ENCODE peak calls at places on chromosomes 11 and 22, in seven cellular contexts. H is coronary artery, P is thoracic aorta, T is adrenal gland, S is left ventricle myocardium inferior, V is HCT116, E is mammary epithelial cell. J is an unnamed sample.

GRCh38 chr11:77372736-77373135 is 71.2 kb upstream of the GDPD4 start:
- DNase-seq in H (no peak), P (no peak), T (no peak), S (no peak), V (no peak), E (no peak), J (no peak)

GRCh38 chr11:15976433-15977045 is 379.8 kb downstream of the SOX6 start:
- DNase-seq in H (no peak), P (no peak), T (no peak), S (no peak), V (no peak), E (peak; percentile 68), J (peak; percentile 65)

GRCh38 chr11:128346808-128347207 is 240.6 kb downstream of the ETS1 start:
- DNase-seq in H (no peak), P (no peak), T (no peak), S (no peak), V (no peak), E (peak; percentile 80), J (peak; percentile 80)

GRCh38 chr22:29748248-29748893 is 18.4 kb downstream of the ZMAT5 start:
- DNase-seq in H (no peak), P (no peak), T (no peak), S (no peak), V (no peak), E (no peak), J (no peak)

GRCh38 chr11:123218451-123218850 is 23.4 kb upstream of the CLMP start:
- DNase-seq in H (no peak), P (no peak), T (peak; percentile 21), S (no peak), V (no peak), E (no peak), J (peak; percentile 44)

GRCh38 chr11:122879785-122880184 is 2.8 kb upstream of the JHY start:
- DNase-seq in H (no peak), P (no peak), T (no peak), S (no peak), V (no peak), E (no peak), J (no peak)

GRCh38 chr22:49957826-49958461 is 2.6 kb upstream of the PIM3 start:
- DNase-seq in H (no peak), P (no peak), T (no peak), S (peak; percentile 15), V (no peak), E (no peak), J (no peak)

GRCh38 chr11:3916962-3917361 is 61.5 kb downstream of the STIM1 start:
- DNase-seq in H (no peak), P (no peak), T (no peak), S (no peak), V (no peak), E (peak; percentile 83), J (no peak)

GRCh38 chr22:36453266-36453607 is 28.2 kb downstream of the TXN2 start:
- DNase-seq in H (no peak), P (no peak), T (no peak), S (no peak), V (no peak), E (no peak), J (no peak)

GRCh38 chr22:28441720-28442263 is 237.8 kb downstream of the TTC28 start:
- DNase-seq in H (no peak), P (no peak), T (peak; percentile 5), S (no peak), V (no peak), E (no peak), J (peak; percentile 22)

GRCh38 chr11:99366476-99366992 is 345.8 kb downstream of the CNTN5 start:
- DNase-seq in H (no peak), P (no peak), T (no peak), S (no peak), V (no peak), E (no peak), J (no peak)

GRCh38 chr11:120112174-120112796 is 25.6 kb downstream of the TRIM29 start:
- DNase-seq in H (no peak), P (no peak), T (no peak), S (no peak), V (no peak), E (no peak), J (no peak)

GRCh38 chr22:41762980-41763779 is 37.3 kb upstream of the CCDC134 start:
- DNase-seq in H (no peak), P (no peak), T (peak; percentile 20), S (no peak), V (peak; percentile 28), E (peak; percentile 63), J (peak; percentile 21)

GRCh38 chr22:41286639-41287091 is 678 bp upstream of the RANGAP1 start:
- DNase-seq in H (no peak), P (no peak), T (peak; percentile 61), S (no peak), V (no peak), E (no peak), J (no peak)

GRCh38 chr11:59115556-59115955 is 8.5 kb downstream of the FAM111B start:
- DNase-seq in H (no peak), P (no peak), T (no peak), S (no peak), V (no peak), E (no peak), J (no peak)

GRCh38 chr11:3137486-3138177 is 27.5 kb downstream of the OSBPL5 start:
- DNase-seq in H (no peak), P (no peak), T (no peak), S (peak; percentile 5), V (no peak), E (no peak), J (no peak)

GRCh38 chr22:50696251-50696798 is 23.7 kb downstream of the SHANK3 start:
- DNase-seq in H (no peak), P (no peak), T (no peak), S (peak; percentile 12), V (no peak), E (peak; percentile 21), J (no peak)

GRCh38 chr11:33015621-33016551 is at the start of gene DEPDC7:
- DNase-seq in H (peak; percentile 78), P (peak; percentile 40), T (peak; percentile 82), S (peak; percentile 84), V (peak; percentile 75), E (peak; percentile 78), J (peak; percentile 91)

GRCh38 chr11:114275295-114275694 is 20.9 kb upstream of the NNMT start:
- DNase-seq in H (peak; percentile 71), P (no peak), T (no peak), S (peak; percentile 67), V (no peak), E (no peak), J (no peak)

GRCh38 chr11:33690290-33691050 is 10.2 kb downstream of the C11orf91 start:
- DNase-seq in H (peak; percentile 86), P (peak; percentile 78), T (peak; percentile 41), S (peak; percentile 68), V (peak; percentile 81), E (peak; percentile 99), J (peak; percentile 94)

GRCh38 chr11:100965346-100965745 is 164.3 kb downstream of the PGR start:
- DNase-seq in H (no peak), P (no peak), T (no peak), S (no peak), V (no peak), E (no peak), J (no peak)

GRCh38 chr11:58561394-58562102 is 14.1 kb downstream of the LPXN start:
- DNase-seq in H (no peak), P (no peak), T (no peak), S (no peak), V (no peak), E (no peak), J (no peak)

GRCh38 chr11:61290905-61291690 is 4.0 kb downstream of the VWCE start:
- DNase-seq in H (no peak), P (no peak), T (no peak), S (no peak), V (no peak), E (no peak), J (no peak)

GRCh38 chr22:28402539-28402938 is 277.1 kb downstream of the TTC28 start:
- DNase-seq in H (no peak), P (no peak), T (no peak), S (no peak), V (no peak), E (no peak), J (no peak)

GRCh38 chr22:41966607-41967240 is 2.5 kb upstream of the SEPTIN3 start:
- DNase-seq in H (no peak), P (no peak), T (peak; percentile 91), S (no peak), V (peak; percentile 48), E (peak; percentile 87), J (peak; percentile 95)

GRCh38 chr22:48943567-48944432 is 883.9 kb downstream of the BRD1 start:
- DNase-seq in H (peak; percentile 64), P (no peak), T (peak; percentile 7), S (no peak), V (no peak), E (no peak), J (no peak)

GRCh38 chr11:39745401-39745800 is 1714.1 kb downstream of the LRRC4C start:
- DNase-seq in H (no peak), P (no peak), T (no peak), S (no peak), V (no peak), E (peak; percentile 61), J (no peak)
- TF ChIP-seq CTCF in H (no peak), P (no peak), T (no peak), S (no peak), V (no peak), E (no peak), J (no peak)

GRCh38 chr22:22556578-22556977 is 2.5 kb downstream of the PRAME start:
- DNase-seq in H (no peak), P (no peak), T (no peak), S (no peak), V (no peak), E (no peak), J (no peak)
- H3K4me3 ChIP-seq in H (no peak overlapping the region), P (no peak overlapping the region), T (no peak overlapping the region), S (no peak overlapping the region), V (no peak overlapping the region), E (no peak overlapping the region), J (no peak overlapping the region)

DNA sequence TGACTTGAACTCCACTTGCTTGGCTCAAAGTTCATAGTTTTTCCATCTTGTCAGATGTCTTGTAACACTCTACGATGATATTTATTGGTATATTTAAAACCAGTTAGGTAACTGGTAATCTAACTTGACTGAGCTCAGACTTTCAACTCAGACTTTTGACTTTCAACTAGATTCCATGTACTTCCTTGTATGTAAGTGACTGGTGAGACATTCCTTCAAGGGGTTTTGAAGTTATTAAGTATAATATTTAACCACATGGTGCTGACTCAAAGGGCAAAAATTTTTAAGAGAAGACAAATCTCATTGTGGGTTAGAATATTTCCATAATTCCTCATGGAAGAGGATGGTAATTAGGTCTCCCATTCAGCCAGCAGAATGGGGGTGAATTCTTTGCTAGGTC is 631.3 kb upstream of the ANO5 start:
- DNase-seq in H (no peak), P (no peak), T (no peak), S (no peak), V (no peak), E (peak; percentile 64), J (no peak)
- TF ChIP-seq CTCF in H (no peak), P (no peak), T (no peak), S (no peak), V (no peak), E (no peak), J (no peak)

GRCh38 chr22:26479043-26479791 is 4.4 kb downstream of the HPS4 start:
- DNase-seq in H (no peak), P (no peak), T (no peak), S (no peak), V (no peak), E (no peak), J (no peak)
- H3K4me3 ChIP-seq in H (peak overlapping the region; percentile 37), P (peak overlapping the region; percentile 4), T (no peak overlapping the region), S (peak overlapping the region; percentile 37), V (no peak overlapping the region), E (no peak overlapping the region), J (no peak overlapping the region)